ENCODE peak calls at places on chromosomes 13 and 19, in five cellular contexts. F is IMR-90, T is H9, B is H1, A is mesenchymal stem cell. K is an unnamed sample.
A peak's percentile ranks its signal among the peaks of the same experiment; 100 is the strongest.

GRCh38 chr13:27188239-27188638 is 16.6 kb upstream of the USP12 start:
- DNase-seq in F (no peak), T (no peak), B (no peak), A (no peak), K (no peak)

GRCh38 chr13:43676320-43676719 is 110.5 kb downstream of the ENOX1 start:
- DNase-seq in F (no peak), T (no peak), B (no peak), A (no peak), K (no peak)

GRCh38 chr13:113846639-113847318 is 17.1 kb downstream of the GAS6 start:
- DNase-seq in F (no peak), T (peak; percentile 18), B (no peak), A (no peak), K (no peak)

GRCh38 chr13:33270906-33271538 is 14.5 kb downstream of the STARD13 start:
- DNase-seq in F (peak; percentile 49), T (no peak), B (no peak), A (peak; percentile 56), K (no peak)

GRCh38 chr19:37966211-37967072 is 59.4 kb downstream of the SIPA1L3 start:
- DNase-seq in F (peak; percentile 39), T (no peak), B (no peak), A (no peak), K (no peak)

GRCh38 chr19:10552596-10553053 is 8.9 kb downstream of the ATG4D start:
- DNase-seq in F (no peak), T (peak; percentile 85), B (peak; percentile 85), A (peak; percentile 30), K (no peak)

GRCh38 chr19:32691291-32691951 is at the start of gene NUDT19:
- DNase-seq in F (peak; percentile 73), T (peak; percentile 71), B (peak; percentile 60), A (peak; percentile 84), K (peak; percentile 36)

GRCh38 chr19:6228523-6229215 is 51.1 kb downstream of the MLLT1 start:
- DNase-seq in F (no peak), T (no peak), B (no peak), A (no peak), K (no peak)

GRCh38 chr19:11435833-11436313 is 438 bp downstream of the PRKCSH start:
- DNase-seq in F (peak; percentile 31), T (no peak), B (no peak), A (peak; percentile 54), K (no peak)

GRCh38 chr19:6484831-6485230 is 3.2 kb upstream of the DENND1C start:
- DNase-seq in F (no peak), T (no peak), B (no peak), A (no peak), K (no peak)

GRCh38 chr13:73089216-73089615 is 30.4 kb downstream of the KLF5 start:
- DNase-seq in F (no peak), T (no peak), B (no peak), A (no peak), K (no peak)

GRCh38 chr13:76948139-76948538 is at the start of gene ACOD1:
- DNase-seq in F (no peak), T (no peak), B (no peak), A (no peak), K (no peak)

GRCh38 chr13:86282450-86282849 is 483.2 kb upstream of the SLITRK6 start:
- DNase-seq in F (no peak), T (no peak), B (no peak), A (no peak), K (peak; percentile 3)

GRCh38 chr13:113034451-113035208 is 65.6 kb downstream of the MCF2L start:
- DNase-seq in F (peak; percentile 56), T (peak; percentile 60), B (peak; percentile 72), A (peak; percentile 52), K (peak; percentile 33)

GRCh38 chr19:49988433-49988832 is 27.5 kb upstream of the SIGLEC11 start:
- DNase-seq in F (peak; percentile 83), T (no peak), B (no peak), A (peak; percentile 29), K (no peak)

DNA sequence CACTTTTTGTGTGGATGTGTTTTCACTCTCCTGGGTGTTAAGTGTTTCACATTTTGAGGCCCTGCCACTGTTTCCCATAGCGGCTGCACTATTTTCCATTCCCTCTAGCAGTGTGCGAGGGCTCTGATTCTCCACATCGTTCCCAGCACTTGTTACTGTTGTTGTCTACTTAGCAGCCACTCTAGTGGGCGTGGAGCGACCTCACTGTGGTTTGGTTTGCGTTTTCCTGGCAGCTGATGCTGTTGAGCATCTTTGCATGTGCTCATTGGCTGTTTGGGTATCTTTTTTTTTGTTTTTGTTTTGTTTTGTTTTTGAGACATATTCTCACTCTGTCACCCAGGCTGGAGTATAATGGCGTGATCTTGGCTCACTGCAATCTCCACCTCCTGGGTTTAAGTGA is 14.4 kb downstream of the NAXD start:
- DNase-seq in F (no peak), T (no peak), B (no peak), A (no peak), K (no peak)
- H3K4ac ChIP-seq in F (no peak overlapping the region), T (no peak overlapping the region), B (no peak overlapping the region), A (no peak overlapping the region), K (no peak overlapping the region)

DNA sequence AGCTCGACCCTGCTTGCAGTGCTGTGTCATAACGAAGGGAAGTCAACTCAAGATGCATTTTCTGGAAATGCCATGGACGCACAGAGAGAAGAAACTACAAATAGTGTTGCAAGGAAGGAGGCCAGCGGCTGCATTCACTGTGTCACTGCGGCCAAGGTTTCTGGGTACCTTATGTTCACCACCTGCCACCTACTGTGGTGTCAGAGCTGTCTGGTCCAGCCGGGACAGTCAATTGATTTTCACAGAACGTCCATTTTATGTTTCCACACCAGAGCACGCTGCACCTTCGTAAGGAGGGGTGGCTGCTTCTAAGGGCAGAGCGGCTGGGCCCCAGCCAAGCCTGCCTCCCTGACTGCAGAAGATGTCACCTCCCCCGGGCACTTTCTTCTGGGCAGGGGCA is 17.7 kb downstream of the TSHZ3 start:
- DNase-seq in F (no peak), T (no peak), B (no peak), A (no peak), K (no peak)
- H2AFZ ChIP-seq in F (peak overlapping the region; percentile 19), T (no peak overlapping the region), B (no peak overlapping the region), A (no peak overlapping the region), K (no peak overlapping the region)

DNA sequence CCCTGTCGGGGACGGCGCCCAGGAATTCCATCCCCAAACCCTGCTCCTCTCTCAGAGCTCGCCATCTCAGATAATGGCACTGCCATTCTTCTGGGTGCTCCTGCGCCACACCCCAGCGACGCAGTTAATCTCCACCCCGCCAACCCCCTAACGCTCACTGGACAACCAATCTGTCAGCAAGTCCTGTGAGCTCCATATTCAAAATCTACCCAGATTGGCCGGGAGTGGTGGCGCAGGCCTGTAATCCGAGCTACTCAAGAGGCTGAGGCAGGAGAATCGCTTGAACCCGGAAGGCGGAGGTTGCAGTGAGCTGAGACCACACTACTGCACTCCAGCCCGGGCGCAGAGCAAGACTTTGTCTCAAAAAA is 18.6 kb downstream of the FCGBP start:
- DNase-seq in F (no peak), T (no peak), B (no peak), A (no peak), K (no peak)
- H3K4me2 ChIP-seq in F (no peak overlapping the region), T (no peak overlapping the region), B (no peak overlapping the region), A (no peak overlapping the region), K (no peak overlapping the region)

DNA sequence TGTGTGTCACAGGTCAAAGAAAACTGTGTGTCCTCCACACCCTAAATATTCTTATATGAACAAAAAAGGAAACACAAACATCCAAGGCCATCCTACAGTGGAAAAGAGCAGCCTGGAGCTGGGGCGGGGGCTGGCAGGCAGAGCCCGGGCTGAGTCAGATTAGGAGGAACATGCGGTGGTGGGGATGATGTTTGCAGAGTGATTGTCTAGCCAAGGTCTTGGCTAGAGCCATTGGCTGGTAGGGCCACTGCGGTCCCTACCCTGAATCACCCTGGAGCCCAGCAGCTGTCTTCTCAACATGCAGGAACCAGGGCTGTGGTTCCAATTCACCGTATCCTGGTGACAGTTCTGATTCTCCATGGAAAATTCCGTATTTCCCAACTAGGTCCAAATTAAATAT is 439.5 kb downstream of the FGF9 start:
- DNase-seq in F (no peak), T (no peak), B (no peak), A (no peak), K (no peak)
- H3K4ac ChIP-seq in F (no peak overlapping the region), T (no peak overlapping the region), B (no peak overlapping the region), A (no peak overlapping the region), K (no peak overlapping the region)

DNA sequence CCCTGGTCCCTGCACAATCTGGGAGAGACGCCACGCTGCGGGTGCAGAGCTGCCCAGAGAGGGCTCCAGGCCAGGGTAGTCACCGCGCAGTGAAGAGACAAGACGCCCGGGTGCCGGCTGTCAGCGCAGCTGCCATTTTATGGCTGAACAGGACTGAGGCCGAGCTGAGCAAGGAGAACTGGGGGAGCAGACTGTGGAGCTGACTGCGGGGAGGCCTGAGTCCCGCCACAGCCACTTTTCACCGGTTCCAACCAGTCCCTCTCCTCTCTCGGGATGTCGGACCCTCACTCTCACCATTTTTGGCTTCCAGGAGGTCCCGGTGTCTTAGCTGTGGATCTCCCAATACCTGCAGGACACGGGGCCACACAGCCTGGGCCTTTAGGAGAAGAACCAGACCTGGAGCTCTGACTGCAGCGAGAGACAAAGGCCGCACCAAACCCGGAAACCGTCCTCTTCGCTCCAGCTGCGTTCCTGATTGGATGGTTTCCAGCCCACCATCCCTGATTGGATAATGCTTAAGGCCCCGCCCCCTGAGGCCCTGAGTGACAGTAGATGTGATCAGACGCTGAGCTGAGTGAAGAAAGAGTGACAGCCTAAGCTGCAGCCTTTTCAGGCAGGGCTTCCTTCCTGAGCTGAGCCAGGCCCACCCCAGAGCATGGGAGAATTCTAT is at the start of gene ZNF626:
- DNase-seq in F (peak; percentile 94), T (peak; percentile 97), B (peak; percentile 95), A (peak; percentile 96), K (peak; percentile 98)
- H2AFZ ChIP-seq in F (peak within 1 kb of the TSS; percentile 91), T (no peak within 1 kb of the TSS), B (peak within 1 kb of the TSS; percentile 89), A (no peak within 1 kb of the TSS), K (peak within 1 kb of the TSS; percentile 90)

DNA sequence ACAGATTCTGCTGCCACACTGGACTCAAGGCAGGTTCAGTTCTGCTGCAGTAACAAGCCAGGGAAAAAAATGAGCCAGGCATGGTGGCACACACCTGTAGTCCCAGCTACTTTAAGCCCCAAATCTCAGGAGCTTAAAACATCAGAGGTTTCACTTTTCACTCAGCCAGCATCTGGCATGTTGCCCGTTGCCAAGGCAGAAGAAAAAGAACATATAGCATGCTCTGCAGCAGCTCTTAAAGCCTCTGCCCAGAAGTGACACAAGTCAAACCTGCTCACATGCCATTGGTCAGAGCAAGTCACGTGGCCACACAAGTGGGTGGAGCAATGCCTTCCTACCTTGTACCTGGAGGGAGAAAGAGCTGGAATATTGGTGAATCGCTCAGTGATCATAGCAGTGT is 14.7 kb upstream of the ADGRE5 start:
- DNase-seq in F (peak; percentile 68), T (peak; percentile 92), B (peak; percentile 93), A (peak; percentile 88), K (no peak)
- H3K4me2 ChIP-seq in F (peak overlapping the region; percentile 16), T (peak overlapping the region; percentile 23), B (no peak overlapping the region), A (no peak overlapping the region), K (no peak overlapping the region)

DNA sequence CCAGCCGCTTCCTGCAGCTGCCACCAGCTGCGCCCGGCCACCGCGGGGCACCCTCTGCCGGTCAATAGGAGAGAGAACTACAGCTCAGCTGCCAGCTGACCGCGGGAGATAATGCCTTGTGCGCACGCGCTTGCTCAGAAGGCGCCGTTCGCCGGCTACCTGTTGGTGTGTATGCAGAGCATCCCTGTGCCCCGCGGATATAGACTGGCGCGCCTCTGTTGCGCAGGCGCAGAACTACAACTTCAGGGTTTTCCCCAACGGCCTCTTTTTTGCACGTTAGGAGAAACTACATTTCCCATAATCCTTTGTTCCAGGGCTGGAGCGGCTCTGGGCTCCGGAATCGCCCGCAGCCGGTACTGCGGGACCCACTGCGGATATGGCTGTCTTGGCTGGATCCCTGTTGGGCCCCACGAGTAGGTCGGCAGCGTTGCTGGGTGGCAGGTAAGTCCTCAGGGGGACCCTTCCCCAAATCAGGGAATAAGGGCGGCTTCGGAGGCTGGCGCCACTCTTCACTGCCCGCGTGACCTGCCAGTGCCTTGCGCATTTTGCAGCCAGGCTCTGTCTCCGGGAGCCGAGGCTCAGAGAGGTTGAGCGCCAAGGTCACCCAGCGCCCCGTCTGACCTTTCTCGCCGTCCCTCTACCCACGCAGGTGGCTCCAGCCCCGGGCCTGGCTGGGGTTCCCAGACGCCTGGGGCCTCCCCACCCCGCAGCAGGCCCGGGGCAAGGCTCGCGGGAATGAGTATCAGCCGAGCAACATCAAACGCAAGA is at the start of gene MRPL34:
- DNase-seq in F (peak; percentile 99), T (peak; percentile 100), B (peak; percentile 96), A (peak; percentile 98), K (peak; percentile 98)
- H3K4ac ChIP-seq in F (peak within 1 kb of the TSS; percentile 81), T (no peak within 1 kb of the TSS), B (peak within 1 kb of the TSS; percentile 75), A (peak within 1 kb of the TSS; percentile 62), K (peak within 1 kb of the TSS; percentile 38)